ENCODE peak calls at places on chromosomes 13 and 19, in eight cellular contexts. N, W, E, J, F, A, K and H are unnamed samples.

GRCh38 chr13:41384749-41385503 is 72.4 kb upstream of the RGCC start:
- DNase-seq in N (no peak), W (no peak), E (no peak), J (peak; percentile 31), F (no peak), A (no peak), K (peak; percentile 25), H (no peak)

GRCh38 chr19:19613456-19613855 is 5.0 kb downstream of the PBX4 start:
- DNase-seq in N (no peak), W (no peak), E (no peak), J (no peak), F (no peak), A (no peak), K (no peak), H (no peak)

GRCh38 chr13:43785681-43786471 is 896 bp downstream of the ENOX1 start:
- DNase-seq in N (peak; percentile 72), W (peak; percentile 73), E (no peak), J (peak; percentile 82), F (no peak), A (peak; percentile 38), K (peak; percentile 39), H (no peak)

GRCh38 chr19:3783660-3784584 is 2.3 kb downstream of the MATK start:
- DNase-seq in N (no peak), W (peak; percentile 87), E (no peak), J (no peak), F (no peak), A (peak; percentile 56), K (no peak), H (peak; percentile 58)

GRCh38 chr13:31588331-31588730 is 151.0 kb upstream of the RXFP2 start:
- DNase-seq in N (no peak), W (no peak), E (no peak), J (no peak), F (no peak), A (no peak), K (no peak), H (no peak)

GRCh38 chr13:102678339-102679122 is 16.3 kb downstream of the METTL21C start:
- DNase-seq in N (no peak), W (no peak), E (no peak), J (no peak), F (no peak), A (no peak), K (no peak), H (no peak)

GRCh38 chr19:15534957-15535864 is 26.9 kb downstream of the CYP4F22 start:
- DNase-seq in N (no peak), W (no peak), E (no peak), J (no peak), F (no peak), A (no peak), K (no peak), H (no peak)

GRCh38 chr19:17488593-17489391 is 18.5 kb downstream of the SLC27A1 start:
- DNase-seq in N (no peak), W (peak; percentile 99), E (no peak), J (peak; percentile 38), F (no peak), A (peak; percentile 75), K (peak; percentile 79), H (peak; percentile 78)

GRCh38 chr19:42284066-42284501 is 15.0 kb downstream of the CIC start:
- DNase-seq in N (no peak), W (no peak), E (no peak), J (peak; percentile 88), F (no peak), A (peak; percentile 86), K (peak; percentile 90), H (peak; percentile 89)

GRCh38 chr13:38872693-38873092 is 117.9 kb downstream of the STOML3 start:
- DNase-seq in N (no peak), W (peak; percentile 67), E (no peak), J (peak; percentile 57), F (no peak), A (peak; percentile 15), K (peak; percentile 19), H (peak; percentile 58)

GRCh38 chr19:16041571-16042386 is 34.5 kb upstream of the TPM4 start:
- DNase-seq in N (no peak), W (peak; percentile 88), E (no peak), J (peak; percentile 76), F (peak; percentile 24), A (peak; percentile 72), K (peak; percentile 86), H (peak; percentile 81)